ENCODE peak calls at places on chromosomes 11 and 22, in ten cellular contexts. Q, W, F, E, M, U, V, X, O and I are unnamed samples.

GRCh38 chr11:2173150-2173693 is 1.6 kb upstream of the TH start:
- DNase-seq in Q (no peak), W (no peak), F (no peak), E (peak; percentile 11), M (no peak), U (no peak), V (no peak), X (no peak), O (no peak), I (no peak)

GRCh38 chr11:103862049-103862826 is 174.2 kb upstream of the DDI1 start:
- DNase-seq in Q (no peak), W (no peak), F (no peak), E (no peak), M (no peak), U (no peak), V (no peak), X (no peak), O (no peak), I (no peak)

GRCh38 chr22:41204066-41204465 is 1.0 kb upstream of the L3MBTL2 start:
- DNase-seq in Q (no peak), W (no peak), F (no peak), E (no peak), M (no peak), U (no peak), V (no peak), X (no peak), O (no peak), I (no peak)

GRCh38 chr11:65316979-65317786 is 2.5 kb downstream of the CDC42EP2 start:
- DNase-seq in Q (peak; percentile 20), W (no peak), F (peak; percentile 67), E (peak; percentile 69), M (peak; percentile 73), U (no peak), V (no peak), X (peak; percentile 97), O (no peak), I (no peak)

GRCh38 chr11:64237484-64237951 is 3.1 kb downstream of the VEGFB start:
- DNase-seq in Q (no peak), W (no peak), F (no peak), E (no peak), M (no peak), U (no peak), V (no peak), X (no peak), O (no peak), I (no peak)

GRCh38 chr22:40727607-40728325 is 48.5 kb downstream of the MCHR1 start:
- DNase-seq in Q (no peak), W (no peak), F (no peak), E (no peak), M (no peak), U (no peak), V (no peak), X (no peak), O (no peak), I (no peak)

GRCh38 chr11:130213979-130214281 is 54.3 kb downstream of the ST14 start:
- DNase-seq in Q (no peak), W (no peak), F (no peak), E (no peak), M (no peak), U (no peak), V (no peak), X (no peak), O (no peak), I (no peak)

GRCh38 chr11:122036022-122036421 is 80.0 kb downstream of the BLID start:
- DNase-seq in Q (no peak), W (no peak), F (no peak), E (peak; percentile 84), M (peak; percentile 72), U (no peak), V (no peak), X (peak; percentile 84), O (no peak), I (no peak)

GRCh38 chr22:29116397-29117123 is 43.7 kb downstream of the KREMEN1 start:
- DNase-seq in Q (no peak), W (no peak), F (no peak), E (no peak), M (peak; percentile 83), U (no peak), V (no peak), X (no peak), O (no peak), I (no peak)

GRCh38 chr11:44047931-44048431 is at the start of gene ACCSL:
- DNase-seq in Q (peak; percentile 14), W (no peak), F (no peak), E (no peak), M (no peak), U (no peak), V (no peak), X (peak; percentile 34), O (no peak), I (no peak)

GRCh38 chr11:62438641-62439040 is 19.8 kb downstream of the SCGB1A1 start:
- DNase-seq in Q (no peak), W (no peak), F (no peak), E (no peak), M (no peak), U (no peak), V (no peak), X (no peak), O (no peak), I (no peak)

GRCh38 chr22:31344369-31345330 is 1.5 kb downstream of the PATZ1 start:
- DNase-seq in Q (no peak), W (no peak), F (no peak), E (peak; percentile 67), M (peak; percentile 72), U (no peak), V (no peak), X (peak; percentile 40), O (peak; percentile 17), I (no peak)

GRCh38 chr11:103548838-103549237 is 439.6 kb downstream of the DYNC2H1 start:
- DNase-seq in Q (no peak), W (no peak), F (no peak), E (no peak), M (no peak), U (no peak), V (no peak), X (no peak), O (no peak), I (no peak)

GRCh38 chr22:25680949-25681348 is 61.0 kb upstream of the MYO18B start:
- DNase-seq in Q (no peak), W (no peak), F (no peak), E (no peak), M (no peak), U (no peak), V (no peak), X (no peak), O (no peak), I (no peak)

GRCh38 chr11:118915396-118915795 is 10.3 kb downstream of the BCL9L start:
- DNase-seq in Q (no peak), W (no peak), F (no peak), E (no peak), M (no peak), U (no peak), V (no peak), X (no peak), O (no peak), I (no peak)